ENCODE peak calls at places on chromosomes 16 and 17, in nine cellular contexts. L is endothelial cell; X is iris pigment epithelial cell; B is NCI-H774; V is BE2C; C is RWPE2; S is stromal cell of bone marrow; T is activated CD4-positive, alpha-beta T cell treated with anti-CD3 and anti-CD28 coated beads, Interleukin-2, amount 10 ng/mL, durations not matched to agents 7 days and 5 days; G is iPS DF 19.7. U is an unnamed sample.

GRCh38 chr16:19701091-19701490 is 16.9 kb downstream of the KNOP1 start:
- DNase-seq in L (no peak), X (peak; percentile 70), B (no peak), V (no peak), C (no peak), S (no peak), T (no peak), G (no peak), U (no peak)

GRCh38 chr16:16038950-16039349 is 89.5 kb downstream of the ABCC1 start:
- DNase-seq in L (no peak), X (no peak), B (no peak), V (no peak), C (no peak), S (no peak), T (no peak), G (no peak), U (no peak)

GRCh38 chr17:34259151-34259550 is 4.1 kb downstream of the CCL2 start:
- DNase-seq in L (no peak), X (no peak), B (no peak), V (no peak), C (no peak), S (no peak), T (no peak), G (no peak), U (no peak)

GRCh38 chr16:10808850-10809249 is 9.7 kb downstream of the TVP23A start:
- DNase-seq in L (no peak), X (no peak), B (no peak), V (no peak), C (no peak), S (no peak), T (no peak), G (no peak), U (no peak)

GRCh38 chr17:68085751-68086445 is 50.4 kb downstream of the KPNA2 start:
- DNase-seq in L (no peak), X (no peak), B (no peak), V (no peak), C (no peak), S (no peak), T (peak; percentile 31), G (no peak), U (no peak)

GRCh38 chr16:84754353-84754856 is 54.6 kb downstream of the USP10 start:
- DNase-seq in L (peak; percentile 78), X (peak; percentile 89), B (peak; percentile 42), V (peak; percentile 78), C (no peak), S (peak; percentile 76), T (peak; percentile 89), G (peak; percentile 73), U (peak; percentile 68)

GRCh38 chr16:27286446-27286845 is 17.9 kb upstream of the NSMCE1 start:
- DNase-seq in L (no peak), X (peak; percentile 95), B (no peak), V (no peak), C (peak; percentile 77), S (peak; percentile 90), T (no peak), G (no peak), U (peak; percentile 85)

GRCh38 chr17:41987642-41988041 is 21.0 kb downstream of the CNP start:
- DNase-seq in L (no peak), X (no peak), B (no peak), V (no peak), C (no peak), S (no peak), T (no peak), G (no peak), U (no peak)

GRCh38 chr16:13957197-13958078 is 37.5 kb downstream of the ERCC4 start:
- DNase-seq in L (no peak), X (peak; percentile 96), B (peak; percentile 30), V (peak; percentile 71), C (peak; percentile 87), S (peak; percentile 83), T (no peak), G (no peak), U (peak; percentile 90)

GRCh38 chr16:88639231-88640038 is 1.1 kb downstream of the IL17C start:
- DNase-seq in L (no peak), X (no peak), B (no peak), V (no peak), C (no peak), S (no peak), T (no peak), G (no peak), U (no peak)

GRCh38 chr17:1829189-1829578 is 518 bp downstream of the SMYD4 start:
- DNase-seq in L (no peak), X (peak; percentile 15), B (peak; percentile 8), V (no peak), C (no peak), S (no peak), T (no peak), G (no peak), U (no peak)

GRCh38 chr17:42883802-42884553 is 16.6 kb upstream of the G6PC1 start:
- DNase-seq in L (no peak), X (no peak), B (no peak), V (no peak), C (no peak), S (no peak), T (no peak), G (no peak), U (peak; percentile 89)

GRCh38 chr17:29625037-29625750 is 2.5 kb upstream of the CORO6 start:
- DNase-seq in L (no peak), X (no peak), B (no peak), V (peak; percentile 67), C (no peak), S (no peak), T (no peak), G (no peak), U (peak; percentile 85)

GRCh38 chr17:16922386-16923096 is 49.4 kb downstream of the TNFRSF13B start:
- DNase-seq in L (no peak), X (peak; percentile 18), B (no peak), V (no peak), C (peak; percentile 15), S (no peak), T (peak; percentile 22), G (no peak), U (no peak)

GRCh38 chr17:72977768-72978417 is 114.6 kb downstream of the SLC39A11 start:
- DNase-seq in L (no peak), X (peak; percentile 69), B (no peak), V (no peak), C (no peak), S (no peak), T (no peak), G (no peak), U (no peak)

GRCh38 chr16:23343643-23344612 is 41.8 kb downstream of the SCNN1B start:
- DNase-seq in L (no peak), X (no peak), B (no peak), V (no peak), C (no peak), S (no peak), T (no peak), G (no peak), U (no peak)

GRCh38 chr17:41965694-41966375 is 760 bp upstream of the CNP start:
- DNase-seq in L (peak; percentile 29), X (peak; percentile 33), B (peak; percentile 96), V (no peak), C (peak; percentile 91), S (peak; percentile 18), T (peak; percentile 71), G (peak; percentile 68), U (peak; percentile 64)

GRCh38 chr16:19607610-19608280 is 52.2 kb downstream of the VPS35L start:
- DNase-seq in L (no peak), X (peak; percentile 63), B (no peak), V (no peak), C (no peak), S (no peak), T (no peak), G (no peak), U (no peak)

GRCh38 chr16:81397058-81397878 is 47.3 kb upstream of the CMIP start:
- DNase-seq in L (no peak), X (no peak), B (no peak), V (no peak), C (peak; percentile 54), S (no peak), T (no peak), G (no peak), U (no peak)

GRCh38 chr16:83903739-83904138 is 4.8 kb downstream of the MLYCD start:
- DNase-seq in L (no peak), X (no peak), B (no peak), V (no peak), C (no peak), S (no peak), T (no peak), G (no peak), U (no peak)

GRCh38 chr17:69434164-69434579 is 19.7 kb downstream of the MAP2K6 start:
- DNase-seq in L (no peak), X (peak; percentile 74), B (peak; percentile 8), V (peak; percentile 61), C (no peak), S (peak; percentile 15), T (no peak), G (no peak), U (peak; percentile 85)

GRCh38 chr16:23534868-23535860 is 22.0 kb downstream of the EARS2 start:
- DNase-seq in L (no peak), X (no peak), B (no peak), V (no peak), C (no peak), S (no peak), T (no peak), G (no peak), U (no peak)

GRCh38 chr17:77861981-77862645 is 96.4 kb upstream of the TNRC6C start:
- DNase-seq in L (no peak), X (no peak), B (no peak), V (no peak), C (no peak), S (no peak), T (no peak), G (no peak), U (no peak)

GRCh38 chr17:32519769-32520701 is 33.2 kb downstream of the CDK5R1 start:
- DNase-seq in L (peak; percentile 59), X (peak; percentile 55), B (peak; percentile 14), V (no peak), C (no peak), S (no peak), T (peak; percentile 66), G (no peak), U (peak; percentile 12)

GRCh38 chr17:2450016-2450650 is 49.3 kb upstream of the MNT start:
- DNase-seq in L (no peak), X (no peak), B (no peak), V (no peak), C (no peak), S (no peak), T (no peak), G (no peak), U (no peak)

GRCh38 chr17:10114931-10115535 is 83.4 kb downstream of the GAS7 start:
- DNase-seq in L (no peak), X (peak; percentile 96), B (no peak), V (no peak), C (no peak), S (peak; percentile 91), T (peak; percentile 41), G (no peak), U (peak; percentile 11)